ENCODE peak calls at places on chromosomes 1 and 21, in ten cellular contexts. One of them, this sample, is unnamed.

GRCh38 chr1:196678510-196678884 is 26.7 kb downstream of the CFH start:
- DNase-seq in activated T-helper 2 cell treated with anti-CD3 and anti-CD28 coated beads, Interferon-gamma antibody, Interleukin-2, Interleukin-4, amounts not matched to agents 10 μg/mL and 5 μg/mL and 100 μg/mL, durations not matched to agents 14 hours and 24 hours and 36 hours: no peak
- DNase-seq in activated effector memory CD4-positive, alpha-beta T cell treated with Interleukin-2 at 50 U/mL for 16 hours: no peak
- DNase-seq in astrocyte: peak
- DNase-seq in epithelial cell of proximal tubule: no peak
- DNase-seq in stimulated activated CD4-positive, alpha-beta T cell treated with anti-CD3 and anti-CD28 coated beads, Interleukin-1b, Interleukin-23, amount 100 ng/mL, for 24 hours: no peak
- DNase-seq in kidney: no peak
- DNase-seq in mammary epithelial cell: peak
- DNase-seq in neural crest cell: no peak
- DNase-seq in T-helper 1 cell: no peak
- DNase-seq in this sample: peak

GRCh38 chr21:33149166-33149565 is 79.2 kb downstream of the OLIG1 start:
- DNase-seq in mammary epithelial cell: no peak
- DNase-seq in astrocyte: no peak
- DNase-seq in neural crest cell: no peak
- DNase-seq in stimulated activated CD4-positive, alpha-beta T cell treated with anti-CD3 and anti-CD28 coated beads, Interleukin-1b, Interleukin-23, amount 100 ng/mL, for 24 hours: no peak
- DNase-seq in activated effector memory CD4-positive, alpha-beta T cell treated with Interleukin-2 at 50 U/mL for 16 hours: no peak
- DNase-seq in T-helper 1 cell: no peak
- DNase-seq in kidney: no peak
- DNase-seq in epithelial cell of proximal tubule: no peak
- DNase-seq in activated T-helper 2 cell treated with anti-CD3 and anti-CD28 coated beads, Interferon-gamma antibody, Interleukin-2, Interleukin-4, amounts not matched to agents 10 μg/mL and 5 μg/mL and 100 μg/mL, durations not matched to agents 14 hours and 24 hours and 36 hours: no peak
- DNase-seq in this sample: no peak

GRCh38 chr1:207316622-207317510 is 4.6 kb upstream of the CD55 start:
- DNase-seq in activated T-helper 2 cell treated with anti-CD3 and anti-CD28 coated beads, Interferon-gamma antibody, Interleukin-2, Interleukin-4, amounts not matched to agents 10 μg/mL and 5 μg/mL and 100 μg/mL, durations not matched to agents 14 hours and 24 hours and 36 hours: no peak
- DNase-seq in epithelial cell of proximal tubule: no peak
- DNase-seq in stimulated activated CD4-positive, alpha-beta T cell treated with anti-CD3 and anti-CD28 coated beads, Interleukin-1b, Interleukin-23, amount 100 ng/mL, for 24 hours: no peak
- DNase-seq in T-helper 1 cell: no peak
- DNase-seq in kidney: no peak
- DNase-seq in mammary epithelial cell: peak
- DNase-seq in astrocyte: no peak
- DNase-seq in activated effector memory CD4-positive, alpha-beta T cell treated with Interleukin-2 at 50 U/mL for 16 hours: no peak
- DNase-seq in neural crest cell: no peak
- DNase-seq in this sample: peak

GRCh38 chr1:221263831-221264767 is 384.9 kb downstream of the HLX start:
- DNase-seq in kidney: no peak
- DNase-seq in activated effector memory CD4-positive, alpha-beta T cell treated with Interleukin-2 at 50 U/mL for 16 hours: no peak
- DNase-seq in astrocyte: peak
- DNase-seq in activated T-helper 2 cell treated with anti-CD3 and anti-CD28 coated beads, Interferon-gamma antibody, Interleukin-2, Interleukin-4, amounts not matched to agents 10 μg/mL and 5 μg/mL and 100 μg/mL, durations not matched to agents 14 hours and 24 hours and 36 hours: peak
- DNase-seq in mammary epithelial cell: peak
- DNase-seq in stimulated activated CD4-positive, alpha-beta T cell treated with anti-CD3 and anti-CD28 coated beads, Interleukin-1b, Interleukin-23, amount 100 ng/mL, for 24 hours: peak
- DNase-seq in neural crest cell: peak
- DNase-seq in T-helper 1 cell: no peak
- DNase-seq in epithelial cell of proximal tubule: peak
- DNase-seq in this sample: peak

GRCh38 chr1:161085165-161085564 is 4.2 kb downstream of the NECTIN4 start:
- DNase-seq in neural crest cell: no peak
- DNase-seq in kidney: no peak
- DNase-seq in stimulated activated CD4-positive, alpha-beta T cell treated with anti-CD3 and anti-CD28 coated beads, Interleukin-1b, Interleukin-23, amount 100 ng/mL, for 24 hours: no peak
- DNase-seq in activated T-helper 2 cell treated with anti-CD3 and anti-CD28 coated beads, Interferon-gamma antibody, Interleukin-2, Interleukin-4, amounts not matched to agents 10 μg/mL and 5 μg/mL and 100 μg/mL, durations not matched to agents 14 hours and 24 hours and 36 hours: no peak
- DNase-seq in epithelial cell of proximal tubule: no peak
- DNase-seq in astrocyte: no peak
- DNase-seq in activated effector memory CD4-positive, alpha-beta T cell treated with Interleukin-2 at 50 U/mL for 16 hours: no peak
- DNase-seq in T-helper 1 cell: no peak
- DNase-seq in mammary epithelial cell: no peak
- DNase-seq in this sample: no peak

GRCh38 chr1:911875-912739 is 11.6 kb upstream of the SAMD11 start:
- DNase-seq in activated T-helper 2 cell treated with anti-CD3 and anti-CD28 coated beads, Interferon-gamma antibody, Interleukin-2, Interleukin-4, amounts not matched to agents 10 μg/mL and 5 μg/mL and 100 μg/mL, durations not matched to agents 14 hours and 24 hours and 36 hours: no peak
- DNase-seq in neural crest cell: no peak
- DNase-seq in stimulated activated CD4-positive, alpha-beta T cell treated with anti-CD3 and anti-CD28 coated beads, Interleukin-1b, Interleukin-23, amount 100 ng/mL, for 24 hours: no peak
- DNase-seq in mammary epithelial cell: no peak
- DNase-seq in activated effector memory CD4-positive, alpha-beta T cell treated with Interleukin-2 at 50 U/mL for 16 hours: no peak
- DNase-seq in astrocyte: no peak
- DNase-seq in epithelial cell of proximal tubule: no peak
- DNase-seq in T-helper 1 cell: no peak
- DNase-seq in kidney: peak
- DNase-seq in this sample: no peak

GRCh38 chr1:20867847-20868246 is 80.7 kb upstream of the HP1BP3 start:
- DNase-seq in activated effector memory CD4-positive, alpha-beta T cell treated with Interleukin-2 at 50 U/mL for 16 hours: no peak
- DNase-seq in activated T-helper 2 cell treated with anti-CD3 and anti-CD28 coated beads, Interferon-gamma antibody, Interleukin-2, Interleukin-4, amounts not matched to agents 10 μg/mL and 5 μg/mL and 100 μg/mL, durations not matched to agents 14 hours and 24 hours and 36 hours: no peak
- DNase-seq in neural crest cell: no peak
- DNase-seq in stimulated activated CD4-positive, alpha-beta T cell treated with anti-CD3 and anti-CD28 coated beads, Interleukin-1b, Interleukin-23, amount 100 ng/mL, for 24 hours: no peak
- DNase-seq in kidney: no peak
- DNase-seq in mammary epithelial cell: peak
- DNase-seq in epithelial cell of proximal tubule: no peak
- DNase-seq in astrocyte: no peak
- DNase-seq in T-helper 1 cell: no peak
- DNase-seq in this sample: no peak

GRCh38 chr21:45478115-45478801 is 64.0 kb downstream of the SLC19A1 start:
- DNase-seq in mammary epithelial cell: no peak
- DNase-seq in neural crest cell: peak
- DNase-seq in stimulated activated CD4-positive, alpha-beta T cell treated with anti-CD3 and anti-CD28 coated beads, Interleukin-1b, Interleukin-23, amount 100 ng/mL, for 24 hours: peak
- DNase-seq in astrocyte: peak
- DNase-seq in T-helper 1 cell: peak
- DNase-seq in epithelial cell of proximal tubule: no peak
- DNase-seq in activated effector memory CD4-positive, alpha-beta T cell treated with Interleukin-2 at 50 U/mL for 16 hours: peak
- DNase-seq in kidney: no peak
- DNase-seq in activated T-helper 2 cell treated with anti-CD3 and anti-CD28 coated beads, Interferon-gamma antibody, Interleukin-2, Interleukin-4, amounts not matched to agents 10 μg/mL and 5 μg/mL and 100 μg/mL, durations not matched to agents 14 hours and 24 hours and 36 hours: peak
- DNase-seq in this sample: peak

GRCh38 chr1:66598670-66599069 is 64.7 kb downstream of the SGIP1 start:
- DNase-seq in activated T-helper 2 cell treated with anti-CD3 and anti-CD28 coated beads, Interferon-gamma antibody, Interleukin-2, Interleukin-4, amounts not matched to agents 10 μg/mL and 5 μg/mL and 100 μg/mL, durations not matched to agents 14 hours and 24 hours and 36 hours: no peak
- DNase-seq in T-helper 1 cell: no peak
- DNase-seq in kidney: no peak
- DNase-seq in epithelial cell of proximal tubule: no peak
- DNase-seq in activated effector memory CD4-positive, alpha-beta T cell treated with Interleukin-2 at 50 U/mL for 16 hours: no peak
- DNase-seq in astrocyte: peak
- DNase-seq in stimulated activated CD4-positive, alpha-beta T cell treated with anti-CD3 and anti-CD28 coated beads, Interleukin-1b, Interleukin-23, amount 100 ng/mL, for 24 hours: no peak
- DNase-seq in mammary epithelial cell: peak
- DNase-seq in neural crest cell: no peak
- DNase-seq in this sample: peak

GRCh38 chr1:216665381-216665780 is 57.8 kb downstream of the ESRRG start:
- DNase-seq in epithelial cell of proximal tubule: no peak
- DNase-seq in neural crest cell: no peak
- DNase-seq in activated T-helper 2 cell treated with anti-CD3 and anti-CD28 coated beads, Interferon-gamma antibody, Interleukin-2, Interleukin-4, amounts not matched to agents 10 μg/mL and 5 μg/mL and 100 μg/mL, durations not matched to agents 14 hours and 24 hours and 36 hours: no peak
- DNase-seq in kidney: no peak
- DNase-seq in activated effector memory CD4-positive, alpha-beta T cell treated with Interleukin-2 at 50 U/mL for 16 hours: no peak
- DNase-seq in mammary epithelial cell: peak
- DNase-seq in astrocyte: no peak
- DNase-seq in stimulated activated CD4-positive, alpha-beta T cell treated with anti-CD3 and anti-CD28 coated beads, Interleukin-1b, Interleukin-23, amount 100 ng/mL, for 24 hours: no peak
- DNase-seq in T-helper 1 cell: no peak
- DNase-seq in this sample: peak

GRCh38 chr1:233081686-233082085 is 131.3 kb downstream of the NTPCR start:
- DNase-seq in T-helper 1 cell: no peak
- DNase-seq in neural crest cell: peak
- DNase-seq in activated effector memory CD4-positive, alpha-beta T cell treated with Interleukin-2 at 50 U/mL for 16 hours: no peak
- DNase-seq in epithelial cell of proximal tubule: no peak
- DNase-seq in activated T-helper 2 cell treated with anti-CD3 and anti-CD28 coated beads, Interferon-gamma antibody, Interleukin-2, Interleukin-4, amounts not matched to agents 10 μg/mL and 5 μg/mL and 100 μg/mL, durations not matched to agents 14 hours and 24 hours and 36 hours: no peak
- DNase-seq in stimulated activated CD4-positive, alpha-beta T cell treated with anti-CD3 and anti-CD28 coated beads, Interleukin-1b, Interleukin-23, amount 100 ng/mL, for 24 hours: no peak
- DNase-seq in astrocyte: no peak
- DNase-seq in kidney: peak
- DNase-seq in mammary epithelial cell: peak
- DNase-seq in this sample: no peak

GRCh38 chr1:8598060-8598724 is 219.2 kb downstream of the RERE start:
- DNase-seq in stimulated activated CD4-positive, alpha-beta T cell treated with anti-CD3 and anti-CD28 coated beads, Interleukin-1b, Interleukin-23, amount 100 ng/mL, for 24 hours: no peak
- DNase-seq in kidney: peak
- DNase-seq in mammary epithelial cell: no peak
- DNase-seq in neural crest cell: no peak
- DNase-seq in activated effector memory CD4-positive, alpha-beta T cell treated with Interleukin-2 at 50 U/mL for 16 hours: no peak
- DNase-seq in T-helper 1 cell: no peak
- DNase-seq in activated T-helper 2 cell treated with anti-CD3 and anti-CD28 coated beads, Interferon-gamma antibody, Interleukin-2, Interleukin-4, amounts not matched to agents 10 μg/mL and 5 μg/mL and 100 μg/mL, durations not matched to agents 14 hours and 24 hours and 36 hours: no peak
- DNase-seq in epithelial cell of proximal tubule: no peak
- DNase-seq in astrocyte: peak
- DNase-seq in this sample: peak

GRCh38 chr1:165174485-165174884 is 182.0 kb downstream of the LMX1A start:
- DNase-seq in astrocyte: no peak
- DNase-seq in stimulated activated CD4-positive, alpha-beta T cell treated with anti-CD3 and anti-CD28 coated beads, Interleukin-1b, Interleukin-23, amount 100 ng/mL, for 24 hours: no peak
- DNase-seq in kidney: no peak
- DNase-seq in epithelial cell of proximal tubule: no peak
- DNase-seq in mammary epithelial cell: no peak
- DNase-seq in activated T-helper 2 cell treated with anti-CD3 and anti-CD28 coated beads, Interferon-gamma antibody, Interleukin-2, Interleukin-4, amounts not matched to agents 10 μg/mL and 5 μg/mL and 100 μg/mL, durations not matched to agents 14 hours and 24 hours and 36 hours: no peak
- DNase-seq in neural crest cell: no peak
- DNase-seq in activated effector memory CD4-positive, alpha-beta T cell treated with Interleukin-2 at 50 U/mL for 16 hours: no peak
- DNase-seq in T-helper 1 cell: no peak
- DNase-seq in this sample: no peak

GRCh38 chr21:36330904-36331303 is 10.9 kb downstream of the MORC3 start:
- DNase-seq in activated T-helper 2 cell treated with anti-CD3 and anti-CD28 coated beads, Interferon-gamma antibody, Interleukin-2, Interleukin-4, amounts not matched to agents 10 μg/mL and 5 μg/mL and 100 μg/mL, durations not matched to agents 14 hours and 24 hours and 36 hours: no peak
- DNase-seq in neural crest cell: peak
- DNase-seq in mammary epithelial cell: peak
- DNase-seq in epithelial cell of proximal tubule: no peak
- DNase-seq in T-helper 1 cell: no peak
- DNase-seq in astrocyte: peak
- DNase-seq in kidney: no peak
- DNase-seq in activated effector memory CD4-positive, alpha-beta T cell treated with Interleukin-2 at 50 U/mL for 16 hours: peak
- DNase-seq in stimulated activated CD4-positive, alpha-beta T cell treated with anti-CD3 and anti-CD28 coated beads, Interleukin-1b, Interleukin-23, amount 100 ng/mL, for 24 hours: no peak
- DNase-seq in this sample: peak

GRCh38 chr1:207811920-207812720 is 60.3 kb downstream of the CD46 start:
- DNase-seq in stimulated activated CD4-positive, alpha-beta T cell treated with anti-CD3 and anti-CD28 coated beads, Interleukin-1b, Interleukin-23, amount 100 ng/mL, for 24 hours: no peak
- DNase-seq in epithelial cell of proximal tubule: no peak
- DNase-seq in kidney: peak
- DNase-seq in activated T-helper 2 cell treated with anti-CD3 and anti-CD28 coated beads, Interferon-gamma antibody, Interleukin-2, Interleukin-4, amounts not matched to agents 10 μg/mL and 5 μg/mL and 100 μg/mL, durations not matched to agents 14 hours and 24 hours and 36 hours: no peak
- DNase-seq in T-helper 1 cell: no peak
- DNase-seq in mammary epithelial cell: no peak
- DNase-seq in activated effector memory CD4-positive, alpha-beta T cell treated with Interleukin-2 at 50 U/mL for 16 hours: no peak
- DNase-seq in neural crest cell: no peak
- DNase-seq in astrocyte: no peak
- DNase-seq in this sample: peak

GRCh38 chr1:110872745-110873435 is at the start of gene CD53:
- DNase-seq in astrocyte: no peak
- DNase-seq in activated T-helper 2 cell treated with anti-CD3 and anti-CD28 coated beads, Interferon-gamma antibody, Interleukin-2, Interleukin-4, amounts not matched to agents 10 μg/mL and 5 μg/mL and 100 μg/mL, durations not matched to agents 14 hours and 24 hours and 36 hours: peak
- DNase-seq in T-helper 1 cell: no peak
- DNase-seq in neural crest cell: no peak
- DNase-seq in activated effector memory CD4-positive, alpha-beta T cell treated with Interleukin-2 at 50 U/mL for 16 hours: peak
- DNase-seq in epithelial cell of proximal tubule: no peak
- DNase-seq in kidney: no peak
- DNase-seq in stimulated activated CD4-positive, alpha-beta T cell treated with anti-CD3 and anti-CD28 coated beads, Interleukin-1b, Interleukin-23, amount 100 ng/mL, for 24 hours: no peak
- DNase-seq in mammary epithelial cell: no peak
- DNase-seq in this sample: no peak

GRCh38 chr1:180133193-180133592 is 21.5 kb upstream of the QSOX1 start:
- DNase-seq in activated effector memory CD4-positive, alpha-beta T cell treated with Interleukin-2 at 50 U/mL for 16 hours: no peak
- DNase-seq in neural crest cell: no peak
- DNase-seq in epithelial cell of proximal tubule: no peak
- DNase-seq in stimulated activated CD4-positive, alpha-beta T cell treated with anti-CD3 and anti-CD28 coated beads, Interleukin-1b, Interleukin-23, amount 100 ng/mL, for 24 hours: no peak
- DNase-seq in T-helper 1 cell: no peak
- DNase-seq in astrocyte: no peak
- DNase-seq in kidney: no peak
- DNase-seq in activated T-helper 2 cell treated with anti-CD3 and anti-CD28 coated beads, Interferon-gamma antibody, Interleukin-2, Interleukin-4, amounts not matched to agents 10 μg/mL and 5 μg/mL and 100 μg/mL, durations not matched to agents 14 hours and 24 hours and 36 hours: no peak
- DNase-seq in mammary epithelial cell: no peak
- DNase-seq in this sample: no peak

GRCh38 chr1:98078586-98078985 is 157.8 kb upstream of the DPYD start:
- DNase-seq in astrocyte: peak
- DNase-seq in stimulated activated CD4-positive, alpha-beta T cell treated with anti-CD3 and anti-CD28 coated beads, Interleukin-1b, Interleukin-23, amount 100 ng/mL, for 24 hours: no peak
- DNase-seq in epithelial cell of proximal tubule: no peak
- DNase-seq in activated effector memory CD4-positive, alpha-beta T cell treated with Interleukin-2 at 50 U/mL for 16 hours: no peak
- DNase-seq in activated T-helper 2 cell treated with anti-CD3 and anti-CD28 coated beads, Interferon-gamma antibody, Interleukin-2, Interleukin-4, amounts not matched to agents 10 μg/mL and 5 μg/mL and 100 μg/mL, durations not matched to agents 14 hours and 24 hours and 36 hours: no peak
- DNase-seq in T-helper 1 cell: no peak
- DNase-seq in kidney: no peak
- DNase-seq in mammary epithelial cell: no peak
- DNase-seq in neural crest cell: no peak
- DNase-seq in this sample: peak

GRCh38 chr1:94020764-94021579 is 100.0 kb downstream of the ABCA4 start:
- DNase-seq in neural crest cell: no peak
- DNase-seq in kidney: no peak
- DNase-seq in T-helper 1 cell: no peak
- DNase-seq in astrocyte: peak
- DNase-seq in stimulated activated CD4-positive, alpha-beta T cell treated with anti-CD3 and anti-CD28 coated beads, Interleukin-1b, Interleukin-23, amount 100 ng/mL, for 24 hours: no peak
- DNase-seq in activated effector memory CD4-positive, alpha-beta T cell treated with Interleukin-2 at 50 U/mL for 16 hours: no peak
- DNase-seq in activated T-helper 2 cell treated with anti-CD3 and anti-CD28 coated beads, Interferon-gamma antibody, Interleukin-2, Interleukin-4, amounts not matched to agents 10 μg/mL and 5 μg/mL and 100 μg/mL, durations not matched to agents 14 hours and 24 hours and 36 hours: no peak
- DNase-seq in mammary epithelial cell: peak
- DNase-seq in epithelial cell of proximal tubule: no peak
- DNase-seq in this sample: peak

GRCh38 chr21:29078884-29079765 is 5.7 kb upstream of the CCT8 start:
- DNase-seq in T-helper 1 cell: no peak
- DNase-seq in neural crest cell: no peak
- DNase-seq in kidney: no peak
- DNase-seq in stimulated activated CD4-positive, alpha-beta T cell treated with anti-CD3 and anti-CD28 coated beads, Interleukin-1b, Interleukin-23, amount 100 ng/mL, for 24 hours: no peak
- DNase-seq in mammary epithelial cell: no peak
- DNase-seq in astrocyte: peak
- DNase-seq in activated T-helper 2 cell treated with anti-CD3 and anti-CD28 coated beads, Interferon-gamma antibody, Interleukin-2, Interleukin-4, amounts not matched to agents 10 μg/mL and 5 μg/mL and 100 μg/mL, durations not matched to agents 14 hours and 24 hours and 36 hours: no peak
- DNase-seq in activated effector memory CD4-positive, alpha-beta T cell treated with Interleukin-2 at 50 U/mL for 16 hours: peak
- DNase-seq in epithelial cell of proximal tubule: no peak
- DNase-seq in this sample: peak

GRCh38 chr1:193827516-193827915 is 641.1 kb upstream of the B3GALT2 start:
- DNase-seq in activated effector memory CD4-positive, alpha-beta T cell treated with Interleukin-2 at 50 U/mL for 16 hours: no peak
- DNase-seq in stimulated activated CD4-positive, alpha-beta T cell treated with anti-CD3 and anti-CD28 coated beads, Interleukin-1b, Interleukin-23, amount 100 ng/mL, for 24 hours: no peak
- DNase-seq in activated T-helper 2 cell treated with anti-CD3 and anti-CD28 coated beads, Interferon-gamma antibody, Interleukin-2, Interleukin-4, amounts not matched to agents 10 μg/mL and 5 μg/mL and 100 μg/mL, durations not matched to agents 14 hours and 24 hours and 36 hours: no peak
- DNase-seq in kidney: no peak
- DNase-seq in T-helper 1 cell: no peak
- DNase-seq in mammary epithelial cell: no peak
- DNase-seq in astrocyte: peak
- DNase-seq in neural crest cell: no peak
- DNase-seq in epithelial cell of proximal tubule: no peak
- DNase-seq in this sample: no peak

GRCh38 chr21:44363278-44363677 is 9.9 kb downstream of the TRPM2 start:
- DNase-seq in mammary epithelial cell: no peak
- DNase-seq in astrocyte: no peak
- DNase-seq in activated effector memory CD4-positive, alpha-beta T cell treated with Interleukin-2 at 50 U/mL for 16 hours: no peak
- DNase-seq in epithelial cell of proximal tubule: no peak
- DNase-seq in activated T-helper 2 cell treated with anti-CD3 and anti-CD28 coated beads, Interferon-gamma antibody, Interleukin-2, Interleukin-4, amounts not matched to agents 10 μg/mL and 5 μg/mL and 100 μg/mL, durations not matched to agents 14 hours and 24 hours and 36 hours: no peak
- DNase-seq in T-helper 1 cell: no peak
- DNase-seq in neural crest cell: no peak
- DNase-seq in kidney: no peak
- DNase-seq in stimulated activated CD4-positive, alpha-beta T cell treated with anti-CD3 and anti-CD28 coated beads, Interleukin-1b, Interleukin-23, amount 100 ng/mL, for 24 hours: no peak
- DNase-seq in this sample: no peak

GRCh38 chr1:63148825-63149645 is 173.3 kb upstream of the FOXD3 start:
- DNase-seq in activated T-helper 2 cell treated with anti-CD3 and anti-CD28 coated beads, Interferon-gamma antibody, Interleukin-2, Interleukin-4, amounts not matched to agents 10 μg/mL and 5 μg/mL and 100 μg/mL, durations not matched to agents 14 hours and 24 hours and 36 hours: no peak
- DNase-seq in epithelial cell of proximal tubule: peak
- DNase-seq in activated effector memory CD4-positive, alpha-beta T cell treated with Interleukin-2 at 50 U/mL for 16 hours: no peak
- DNase-seq in astrocyte: peak
- DNase-seq in neural crest cell: peak
- DNase-seq in kidney: no peak
- DNase-seq in T-helper 1 cell: no peak
- DNase-seq in stimulated activated CD4-positive, alpha-beta T cell treated with anti-CD3 and anti-CD28 coated beads, Interleukin-1b, Interleukin-23, amount 100 ng/mL, for 24 hours: no peak
- DNase-seq in mammary epithelial cell: peak
- DNase-seq in this sample: peak

GRCh38 chr1:45522324-45523104 is 830 bp upstream of the PRDX1 start:
- DNase-seq in activated effector memory CD4-positive, alpha-beta T cell treated with Interleukin-2 at 50 U/mL for 16 hours: no peak
- DNase-seq in T-helper 1 cell: no peak
- DNase-seq in neural crest cell: no peak
- DNase-seq in mammary epithelial cell: no peak
- DNase-seq in activated T-helper 2 cell treated with anti-CD3 and anti-CD28 coated beads, Interferon-gamma antibody, Interleukin-2, Interleukin-4, amounts not matched to agents 10 μg/mL and 5 μg/mL and 100 μg/mL, durations not matched to agents 14 hours and 24 hours and 36 hours: no peak
- DNase-seq in epithelial cell of proximal tubule: peak
- DNase-seq in kidney: peak
- DNase-seq in stimulated activated CD4-positive, alpha-beta T cell treated with anti-CD3 and anti-CD28 coated beads, Interleukin-1b, Interleukin-23, amount 100 ng/mL, for 24 hours: no peak
- DNase-seq in astrocyte: peak
- DNase-seq in this sample: peak

GRCh38 chr21:8992731-8993174 is 1528.6 kb upstream of the TPTE start:
- DNase-seq in activated T-helper 2 cell treated with anti-CD3 and anti-CD28 coated beads, Interferon-gamma antibody, Interleukin-2, Interleukin-4, amounts not matched to agents 10 μg/mL and 5 μg/mL and 100 μg/mL, durations not matched to agents 14 hours and 24 hours and 36 hours: no peak
- DNase-seq in neural crest cell: no peak
- DNase-seq in astrocyte: peak
- DNase-seq in T-helper 1 cell: no peak
- DNase-seq in epithelial cell of proximal tubule: no peak
- DNase-seq in stimulated activated CD4-positive, alpha-beta T cell treated with anti-CD3 and anti-CD28 coated beads, Interleukin-1b, Interleukin-23, amount 100 ng/mL, for 24 hours: no peak
- DNase-seq in mammary epithelial cell: no peak
- DNase-seq in activated effector memory CD4-positive, alpha-beta T cell treated with Interleukin-2 at 50 U/mL for 16 hours: no peak
- DNase-seq in kidney: no peak
- DNase-seq in this sample: no peak

GRCh38 chr1:59885160-59885832 is 41.3 kb downstream of the CYP2J2 start:
- DNase-seq in epithelial cell of proximal tubule: no peak
- DNase-seq in T-helper 1 cell: no peak
- DNase-seq in astrocyte: no peak
- DNase-seq in activated T-helper 2 cell treated with anti-CD3 and anti-CD28 coated beads, Interferon-gamma antibody, Interleukin-2, Interleukin-4, amounts not matched to agents 10 μg/mL and 5 μg/mL and 100 μg/mL, durations not matched to agents 14 hours and 24 hours and 36 hours: no peak
- DNase-seq in activated effector memory CD4-positive, alpha-beta T cell treated with Interleukin-2 at 50 U/mL for 16 hours: no peak
- DNase-seq in neural crest cell: no peak
- DNase-seq in kidney: no peak
- DNase-seq in mammary epithelial cell: no peak
- DNase-seq in stimulated activated CD4-positive, alpha-beta T cell treated with anti-CD3 and anti-CD28 coated beads, Interleukin-1b, Interleukin-23, amount 100 ng/mL, for 24 hours: no peak
- DNase-seq in this sample: no peak

GRCh38 chr1:229736376-229736775 is 110.3 kb downstream of the URB2 start:
- DNase-seq in activated T-helper 2 cell treated with anti-CD3 and anti-CD28 coated beads, Interferon-gamma antibody, Interleukin-2, Interleukin-4, amounts not matched to agents 10 μg/mL and 5 μg/mL and 100 μg/mL, durations not matched to agents 14 hours and 24 hours and 36 hours: no peak
- DNase-seq in stimulated activated CD4-positive, alpha-beta T cell treated with anti-CD3 and anti-CD28 coated beads, Interleukin-1b, Interleukin-23, amount 100 ng/mL, for 24 hours: no peak
- DNase-seq in T-helper 1 cell: no peak
- DNase-seq in astrocyte: no peak
- DNase-seq in mammary epithelial cell: no peak
- DNase-seq in neural crest cell: no peak
- DNase-seq in epithelial cell of proximal tubule: no peak
- DNase-seq in activated effector memory CD4-positive, alpha-beta T cell treated with Interleukin-2 at 50 U/mL for 16 hours: no peak
- DNase-seq in kidney: no peak
- DNase-seq in this sample: no peak

GRCh38 chr1:118659646-118660045 is 328.5 kb downstream of the TBX15 start:
- DNase-seq in activated effector memory CD4-positive, alpha-beta T cell treated with Interleukin-2 at 50 U/mL for 16 hours: no peak
- DNase-seq in activated T-helper 2 cell treated with anti-CD3 and anti-CD28 coated beads, Interferon-gamma antibody, Interleukin-2, Interleukin-4, amounts not matched to agents 10 μg/mL and 5 μg/mL and 100 μg/mL, durations not matched to agents 14 hours and 24 hours and 36 hours: no peak
- DNase-seq in astrocyte: no peak
- DNase-seq in kidney: no peak
- DNase-seq in stimulated activated CD4-positive, alpha-beta T cell treated with anti-CD3 and anti-CD28 coated beads, Interleukin-1b, Interleukin-23, amount 100 ng/mL, for 24 hours: no peak
- DNase-seq in mammary epithelial cell: no peak
- DNase-seq in neural crest cell: no peak
- DNase-seq in epithelial cell of proximal tubule: no peak
- DNase-seq in T-helper 1 cell: no peak
- DNase-seq in this sample: no peak

This sample was measured in HCEC 1CT.